ENCODE peak calls at places on chromosomes 3 and 15, in eight cellular contexts. F, I, O, C, W, R, G and Y are unnamed samples.

GRCh38 chr3:10475983-10476382 is 29.4 kb downstream of the ATP2B2 start:
- DNase-seq in F (no peak), I (no peak), O (no peak), C (no peak), W (no peak), R (no peak), G (no peak), Y (no peak)

GRCh38 chr3:50265988-50266387 is 3.0 kb upstream of the SEMA3B start:
- DNase-seq in F (no peak), I (no peak), O (no peak), C (no peak), W (no peak), R (no peak), G (no peak), Y (peak)

GRCh38 chr3:182491571-182491970 is 301.7 kb upstream of the ATP11B start:
- DNase-seq in F (no peak), I (no peak), O (no peak), C (no peak), W (peak), R (no peak), G (no peak), Y (no peak)

GRCh38 chr3:88984832-88985231 is 122.6 kb upstream of the EPHA3 start:
- DNase-seq in F (no peak), I (no peak), O (no peak), C (no peak), W (no peak), R (no peak), G (no peak), Y (no peak)

GRCh38 chr15:40241305-40242215 is 2.7 kb downstream of the PAK6 start:
- DNase-seq in F (no peak), I (no peak), O (no peak), C (no peak), W (no peak), R (no peak), G (no peak), Y (no peak)

GRCh38 chr15:25173241-25174028 is 218.6 kb downstream of the SNRPN start:
- DNase-seq in F (no peak), I (peak), O (no peak), C (no peak), W (no peak), R (no peak), G (no peak), Y (no peak)

GRCh38 chr3:105473521-105474223 is 107.0 kb downstream of the ALCAM start:
- DNase-seq in F (no peak), I (peak), O (no peak), C (no peak), W (no peak), R (no peak), G (peak), Y (peak)

GRCh38 chr3:81666502-81667121 is 94.8 kb downstream of the GBE1 start:
- DNase-seq in F (no peak), I (no peak), O (peak), C (no peak), W (no peak), R (no peak), G (peak), Y (peak)

GRCh38 chr3:158702815-158703481 is 29.3 kb downstream of the RARRES1 start:
- DNase-seq in F (no peak), I (no peak), O (peak), C (no peak), W (no peak), R (no peak), G (peak), Y (peak)